ENCODE peak calls at places on chromosomes 1 and 21, in six cellular contexts. N is naive thymus-derived CD4-positive, alpha-beta T cell; P is MM.1S; D is IMR-90; A is ascending aorta; O is fibroblast of lung. Z is an unnamed sample. For H3K4me1, the result is how much of the 10 kb centered on the place peaks cover.

GRCh38 chr21:37193006-37193405 is 74.1 kb downstream of the VPS26C start:
- DNase-seq in A (no peak), N (no peak), P (no peak), O (no peak), D (no peak), Z (no peak)

GRCh38 chr1:180530501-180530900 is 28.1 kb upstream of the ACBD6 start:
- DNase-seq in O (peak), P (no peak), A (no peak), D (peak), N (no peak), Z (no peak)

GRCh38 chr1:16386454-16387113 is 19.5 kb downstream of the SZRD1 start:
- DNase-seq in N (no peak), P (no peak), O (peak), A (peak), D (peak), Z (peak)

GRCh38 chr21:27425172-27425571 is 458.3 kb upstream of the ADAMTS5 start:
- DNase-seq in N (no peak), O (no peak), D (no peak), A (no peak), P (no peak), Z (no peak)

GRCh38 chr21:35340273-35340672 is 291.2 kb upstream of the RUNX1 start:
- DNase-seq in A (no peak), D (no peak), P (no peak), O (no peak), N (no peak), Z (no peak)

GRCh38 chr1:7526196-7526866 is 244.8 kb upstream of the VAMP3 start:
- DNase-seq in A (no peak), O (peak), P (no peak), N (no peak), D (no peak), Z (no peak)

GRCh38 chr1:207750901-207751300 is 953 bp upstream of the CD46 start:
- DNase-seq in D (no peak), A (no peak), P (no peak), O (no peak), N (no peak), Z (no peak)

GRCh38 chr1:213989740-213990472 is 2.1 kb downstream of the PROX1 start:
- DNase-seq in O (no peak), P (peak), N (no peak), D (no peak), A (no peak), Z (no peak)

GRCh38 chr1:54570161-54570560 is 22.1 kb downstream of the ACOT11 start:
- DNase-seq in A (no peak), P (no peak), N (no peak), D (no peak), O (no peak), Z (no peak)

GRCh38 chr21:18801468-18801867 is 397.9 kb upstream of the TMPRSS15 start:
- DNase-seq in D (no peak), O (peak), P (peak), A (no peak), N (no peak), Z (no peak)

GRCh38 chr1:214476958-214477870 is 74.2 kb downstream of the PTPN14 start:
- DNase-seq in D (peak), N (no peak), P (no peak), A (no peak), O (peak), Z (no peak)

GRCh38 chr1:64319985-64320384 is 116.6 kb downstream of the UBE2U start:
- DNase-seq in A (no peak), D (no peak), O (no peak), P (no peak), N (no peak), Z (no peak)

GRCh38 chr1:156608036-156608674 is 6.9 kb upstream of the GPATCH4 start:
- DNase-seq in P (peak), D (peak), A (no peak), N (no peak), O (peak), Z (peak)

GRCh38 chr1:200670215-200671118 is 760 bp upstream of the DDX59 start:
- DNase-seq in A (no peak), P (peak), O (peak), N (no peak), D (peak), Z (peak)

GRCh38 chr1:224067621-224068457 is 46.1 kb upstream of the FBXO28 start:
- DNase-seq in O (peak), N (no peak), D (peak), P (no peak), A (no peak), Z (no peak)

GRCh38 chr21:28229811-28230210 is 762.9 kb downstream of the LTN1 start:
- DNase-seq in O (peak), N (no peak), D (peak), P (no peak), A (no peak), Z (no peak)

GRCh38 chr1:52365091-52365745 is 787 bp downstream of the CC2D1B start:
- DNase-seq in P (peak), N (peak), D (peak), O (peak), A (peak), Z (peak)

DNA sequence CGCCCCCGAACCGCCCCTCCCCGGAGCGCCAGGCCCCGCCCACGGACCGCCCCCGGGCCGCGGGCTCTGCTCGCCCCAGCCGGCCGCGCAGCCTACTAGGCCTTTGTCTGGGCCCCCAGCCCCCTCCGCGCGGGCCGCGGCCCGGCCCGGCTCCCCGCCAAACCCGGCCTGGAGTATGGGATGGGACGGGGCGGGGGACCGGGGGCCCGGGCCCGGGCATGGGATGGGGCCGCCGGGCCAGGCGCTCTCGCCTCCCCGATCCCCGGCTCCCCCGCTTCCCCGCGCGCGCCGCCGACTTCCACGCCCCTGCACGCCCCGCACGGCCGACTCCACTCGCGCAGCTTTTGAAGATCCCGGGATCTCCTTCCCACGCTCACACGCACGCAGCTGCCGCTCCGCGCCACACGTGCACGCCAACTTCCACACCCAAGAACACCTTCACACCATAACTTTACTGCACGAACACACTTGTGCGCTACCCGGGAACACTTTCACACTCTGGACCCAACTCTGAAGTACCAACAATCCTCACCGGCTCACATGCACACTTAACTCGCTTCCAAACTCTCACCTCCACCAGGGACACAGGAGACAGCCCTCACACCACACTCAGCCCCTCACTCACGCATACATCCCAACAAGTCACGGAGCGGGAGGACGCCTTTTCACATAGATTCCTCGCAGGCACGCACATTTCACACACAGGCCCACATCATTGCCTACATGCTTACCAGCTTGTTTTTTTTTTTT is 437 bp upstream of the HSPG2 start:
- DNase-seq in A (peak), N (peak), O (peak), P (peak), D (peak), Z (peak)
- H3K4me1 ChIP-seq in A (under half), N (under half), O (under half), P (under half), D (under half), Z (half or more)

GRCh38 chr1:12486401-12487005 is 131.5 kb downstream of the DHRS3 start:
- DNase-seq in P (no peak), D (no peak), A (no peak), N (no peak), O (peak), Z (no peak)

GRCh38 chr1:12490547-12491142 is 127.4 kb downstream of the DHRS3 start:
- DNase-seq in A (peak), O (no peak), P (no peak), N (no peak), D (no peak), Z (no peak)

GRCh38 chr1:12491691-12492090 is 126.3 kb downstream of the DHRS3 start:
- DNase-seq in A (no peak), O (no peak), D (no peak), P (no peak), N (no peak), Z (no peak)

GRCh38 chr1:12487520-12487919 is 130.5 kb downstream of the DHRS3 start:
- DNase-seq in P (no peak), O (no peak), D (no peak), N (no peak), A (no peak), Z (no peak)

GRCh38 chr1:12488666-12489354 is 129.2 kb downstream of the DHRS3 start:
- DNase-seq in D (peak), A (no peak), O (peak), P (no peak), N (no peak), Z (no peak)
- H3K4me1 ChIP-seq in D (under half), A (under half), O (under half), P (under half), N (under half), Z (under half)

GRCh38 chr1:234916840-234917239 is 211.8 kb downstream of the TOMM20 start:
- DNase-seq in N (no peak), A (peak), O (no peak), D (no peak), P (no peak), Z (no peak)
- H3K4me1 ChIP-seq in N (under half), A (under half), O (under half), D (under half), P (under half), Z (under half)

DNA sequence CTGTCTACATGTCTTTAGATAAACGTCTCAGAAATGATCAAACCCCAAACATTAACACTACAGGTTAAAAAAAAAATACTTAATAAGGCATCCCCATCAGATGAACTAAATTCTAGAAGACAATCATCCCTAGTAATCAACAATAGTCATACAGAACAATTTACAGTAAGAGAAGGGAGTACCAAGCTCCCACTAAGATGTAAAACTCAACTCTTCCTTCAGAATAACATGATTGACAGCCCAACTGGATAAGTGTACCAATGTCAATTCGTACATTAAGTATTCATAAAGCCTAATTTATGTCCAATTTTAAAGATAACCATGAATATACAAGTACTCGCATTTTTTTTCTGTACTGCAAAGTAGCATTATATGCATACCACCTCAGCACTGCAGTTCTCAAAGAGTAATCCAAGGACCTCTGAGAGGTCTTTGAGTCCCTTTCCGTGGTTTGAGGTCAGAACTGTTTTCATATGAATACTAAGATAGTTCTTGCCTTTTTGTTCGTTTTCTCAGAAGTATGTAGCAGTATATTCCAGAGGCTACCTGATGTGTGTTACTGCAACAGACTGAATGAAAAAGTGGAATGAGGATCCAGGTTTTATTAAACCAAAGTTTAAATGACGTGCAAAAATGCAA is 6.6 kb downstream of the SCAF4 start:
- DNase-seq in D (no peak), O (no peak), P (no peak), A (no peak), N (no peak), Z (no peak)
- H3K4me1 ChIP-seq in D (under half), O (under half), P (under half), A (under half), N (half or more), Z (under half)

GRCh38 chr1:100360790-100361232 is 8.5 kb downstream of the CDC14A start:
- DNase-seq in A (no peak), O (peak), N (no peak), P (no peak), D (peak), Z (peak)
- H3K4me1 ChIP-seq in A (under half), O (under half), N (half or more), P (under half), D (under half), Z (under half)

DNA sequence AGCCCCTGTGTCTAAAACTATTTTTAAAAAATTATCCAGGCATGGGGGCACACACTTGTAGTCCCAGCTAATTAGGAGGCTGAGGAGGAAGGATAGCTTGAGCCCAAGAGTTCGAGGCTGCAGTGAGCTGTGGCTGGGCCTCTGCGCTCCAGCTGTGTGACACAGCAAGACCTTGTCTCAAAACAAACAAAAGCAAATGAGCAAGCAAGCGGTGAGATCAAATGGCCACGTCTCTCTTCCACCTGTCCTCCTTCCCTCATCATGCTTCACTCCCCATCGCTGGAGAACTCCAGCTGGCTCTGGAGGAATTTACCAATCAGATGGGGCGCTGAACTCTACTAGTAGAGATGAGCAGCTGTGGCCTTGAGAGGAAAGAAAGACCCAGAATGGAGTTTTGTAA is 14.0 kb upstream of the REN start:
- DNase-seq in O (no peak), A (no peak), P (no peak), D (no peak), N (no peak), Z (no peak)
- H3K4me1 ChIP-seq in O (under half), A (under half), P (under half), D (under half), N (under half), Z (under half)

GRCh38 chr1:30758785-30759380 is 1.3 kb upstream of the LAPTM5 start:
- DNase-seq in N (no peak), P (peak), A (no peak), O (peak), D (no peak), Z (no peak)

GRCh38 chr1:30761312-30762151 is 4.0 kb upstream of the LAPTM5 start:
- DNase-seq in D (no peak), N (no peak), O (peak), P (no peak), A (no peak), Z (no peak)

GRCh38 chr1:30759718-30760281 is 2.2 kb upstream of the LAPTM5 start:
- DNase-seq in A (no peak), N (peak), D (no peak), O (no peak), P (peak), Z (no peak)

GRCh38 chr1:30762152-30762930 is 4.8 kb upstream of the LAPTM5 start:
- DNase-seq in P (no peak), O (no peak), A (no peak), N (no peak), D (no peak), Z (no peak)

GRCh38 chr1:30760596-30761311 is 3.2 kb upstream of the LAPTM5 start:
- DNase-seq in O (no peak), P (no peak), D (no peak), N (no peak), A (no peak), Z (no peak)
- H3K4me1 ChIP-seq in O (under half), P (half or more), D (under half), N (half or more), A (under half), Z (under half)

GRCh38 chr21:44556879-44557278 is 1.7 kb downstream of the KRTAP10-3 start:
- DNase-seq in O (no peak), A (no peak), N (no peak), D (no peak), P (no peak), Z (no peak)
- H3K4me1 ChIP-seq in O (under half), A (under half), N (under half), D (under half), P (under half), Z (under half)

GRCh38 chr1:158011714-158012113 is 18.3 kb downstream of the KIRREL1 start:
- DNase-seq in D (peak), O (peak), A (no peak), N (no peak), P (no peak), Z (no peak)

GRCh38 chr1:158005249-158005648 is 11.8 kb downstream of the KIRREL1 start:
- DNase-seq in P (no peak), D (no peak), N (no peak), O (no peak), A (no peak), Z (peak)

GRCh38 chr1:158008630-158009029 is 15.2 kb downstream of the KIRREL1 start:
- DNase-seq in A (no peak), N (no peak), D (no peak), P (no peak), O (no peak), Z (peak)

GRCh38 chr1:158007180-158007579 is 13.7 kb downstream of the KIRREL1 start:
- DNase-seq in D (no peak), P (no peak), A (no peak), N (no peak), O (no peak), Z (no peak)

GRCh38 chr1:158007949-158008386 is 14.5 kb downstream of the KIRREL1 start:
- DNase-seq in P (no peak), A (no peak), N (no peak), O (no peak), D (no peak), Z (no peak)
- H3K4me1 ChIP-seq in P (under half), A (half or more), N (under half), O (half or more), D (half or more), Z (half or more)

Z was measured in adrenal gland.